ENCODE peak calls at places on chromosomes 2 and 18, in nine cellular contexts. M is CD8-positive, alpha-beta T cell; O is transverse colon; C is epithelial cell of esophagus; R is aorta; N is BE2C; P is iPS DF 6.9; X is PC-3; Z is HCT116. T is an unnamed sample.

GRCh38 chr2:162000466-162000865 is 73.5 kb downstream of the DPP4 start:
- DNase-seq in P (no peak), O (no peak), X (no peak), R (no peak), C (no peak), N (no peak), Z (no peak), M (no peak), T (no peak)

GRCh38 chr2:68663371-68664156 is 20.2 kb downstream of the PROKR1 start:
- DNase-seq in Z (no peak), N (no peak), C (no peak), R (no peak), M (no peak), O (no peak), X (no peak), P (no peak), T (no peak)

GRCh38 chr2:10245021-10245420 is 57.7 kb upstream of the HPCAL1 start:
- DNase-seq in R (peak; percentile 61), P (no peak), Z (no peak), C (no peak), X (no peak), M (peak; percentile 10), N (no peak), O (no peak), T (no peak)

GRCh38 chr2:98382086-98382485 is 35.8 kb downstream of the CNGA3 start:
- DNase-seq in X (no peak), M (no peak), O (no peak), Z (no peak), N (no peak), C (no peak), R (no peak), P (no peak), T (no peak)

GRCh38 chr18:57768557-57769326 is 34.4 kb downstream of the ATP8B1 start:
- DNase-seq in N (no peak), O (no peak), C (no peak), R (no peak), Z (no peak), P (no peak), M (no peak), X (peak; percentile 59), T (no peak)

GRCh38 chr18:48472610-48473009 is 63.4 kb upstream of the ZBTB7C start:
- DNase-seq in X (no peak), C (peak; percentile 53), P (no peak), R (no peak), O (no peak), Z (no peak), M (no peak), N (no peak), T (no peak)

GRCh38 chr2:222747526-222748160 is 76.2 kb downstream of the MOGAT1 start:
- DNase-seq in P (no peak), X (no peak), Z (no peak), M (no peak), O (no peak), N (no peak), R (no peak), C (no peak), T (no peak)

GRCh38 chr2:128563348-128563687 is 244.7 kb upstream of the HS6ST1 start:
- DNase-seq in X (no peak), P (no peak), O (peak; percentile 34), Z (no peak), R (peak; percentile 88), M (no peak), N (no peak), C (no peak), T (no peak)

GRCh38 chr18:38709122-38709521 is 1143.5 kb upstream of the CELF4 start:
- DNase-seq in R (no peak), O (no peak), M (no peak), N (no peak), P (no peak), C (peak; percentile 74), X (peak; percentile 1), Z (no peak), T (no peak)

GRCh38 chr2:11411768-11412448 is 54.1 kb downstream of the E2F6 start:
- DNase-seq in R (no peak), M (no peak), Z (no peak), X (peak; percentile 71), N (no peak), O (peak; percentile 66), C (peak; percentile 39), P (no peak), T (no peak)

GRCh38 chr18:44781890-44782289 is 101.2 kb downstream of the SETBP1 start:
- DNase-seq in C (peak; percentile 34), P (no peak), O (no peak), X (no peak), R (no peak), M (no peak), N (no peak), Z (no peak), T (no peak)

GRCh38 chr2:101151859-101152194 is 645 bp upstream of the TBC1D8 start:
- DNase-seq in C (no peak), Z (no peak), R (no peak), X (peak; percentile 24), O (peak; percentile 28), N (no peak), M (no peak), P (no peak), T (no peak)
- H3K4me3 ChIP-seq in C (peak overlapping the region; percentile 57), Z (peak overlapping the region; percentile 53), R (peak overlapping the region; percentile 61), X (peak overlapping the region; percentile 71), O (peak overlapping the region; percentile 92), N (peak overlapping the region; percentile 64), M (peak overlapping the region; percentile 17), P (peak overlapping the region; percentile 68), T (peak overlapping the region; percentile 68)

GRCh38 chr2:119435148-119435952 is 3.7 kb downstream of the TMEM37 start:
- DNase-seq in P (no peak), Z (no peak), M (no peak), R (no peak), X (no peak), O (peak; percentile 64), N (no peak), C (no peak), T (no peak)

GRCh38 chr2:119436993-119437772 is 5.5 kb downstream of the TMEM37 start:
- DNase-seq in P (no peak), N (no peak), M (no peak), X (no peak), O (no peak), C (no peak), R (peak; percentile 71), Z (no peak), T (no peak)

GRCh38 chr2:119433636-119434327 is 2.1 kb downstream of the TMEM37 start:
- DNase-seq in M (no peak), Z (no peak), C (no peak), P (no peak), O (peak; percentile 58), R (no peak), N (no peak), X (no peak), T (no peak)

GRCh38 chr2:119434664-119435063 is 3.0 kb downstream of the TMEM37 start:
- DNase-seq in Z (no peak), O (no peak), C (no peak), X (no peak), R (no peak), M (no peak), N (no peak), P (no peak), T (no peak)

DNA sequence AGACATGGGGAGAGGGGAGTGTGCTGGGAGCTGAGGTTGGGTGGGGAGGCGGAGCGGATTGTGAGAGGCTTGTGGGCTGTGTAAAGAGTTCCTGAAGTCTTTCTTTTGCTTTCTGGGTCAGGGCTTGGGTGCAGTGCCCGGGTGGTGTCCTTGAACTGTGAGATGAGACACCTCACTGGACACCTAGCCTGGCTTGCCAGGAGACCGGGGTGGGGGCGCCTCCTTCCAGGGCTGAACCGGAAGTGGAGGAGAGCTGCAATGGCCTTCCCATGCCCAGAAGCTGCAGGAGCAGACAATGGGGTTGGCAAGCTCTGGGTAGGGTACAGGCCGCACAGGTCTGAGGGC is 4.3 kb downstream of the TMEM37 start:
- DNase-seq in X (no peak), N (no peak), O (no peak), C (no peak), Z (no peak), P (no peak), R (no peak), M (no peak), T (no peak)
- H3K4me3 ChIP-seq in X (no peak overlapping the region), N (no peak overlapping the region), O (no peak overlapping the region), C (no peak overlapping the region), Z (no peak overlapping the region), P (no peak overlapping the region), R (no peak overlapping the region), M (no peak overlapping the region), T (no peak overlapping the region)

GRCh38 chr2:160408575-160409291 is 84.9 kb downstream of the RBMS1 start:
- DNase-seq in P (no peak), X (no peak), O (no peak), Z (no peak), N (peak; percentile 34), R (no peak), M (no peak), C (no peak), T (no peak)
- H3K4me3 ChIP-seq in P (peak overlapping the region; percentile 67), X (no peak overlapping the region), O (peak overlapping the region; percentile 74), Z (no peak overlapping the region), N (peak overlapping the region; percentile 56), R (peak overlapping the region; percentile 99), M (no peak overlapping the region), C (no peak overlapping the region), T (no peak overlapping the region)

GRCh38 chr2:152407204-152407721 is 72.3 kb downstream of the FMNL2 start:
- DNase-seq in O (peak; percentile 38), C (peak; percentile 67), N (peak; percentile 27), X (no peak), R (peak; percentile 79), P (no peak), Z (no peak), M (no peak), T (no peak)
- H3K4me3 ChIP-seq in O (peak overlapping the region; percentile 27), C (no peak overlapping the region), N (no peak overlapping the region), X (no peak overlapping the region), R (no peak overlapping the region), P (no peak overlapping the region), Z (no peak overlapping the region), M (no peak overlapping the region), T (no peak overlapping the region)

GRCh38 chr2:102141011-102141914 is 1.3 kb upstream of the IL1R1 start:
- DNase-seq in Z (no peak), O (no peak), P (no peak), C (no peak), M (no peak), R (no peak), X (no peak), N (no peak), T (no peak)
- H3K4me3 ChIP-seq in Z (no peak overlapping the region), O (peak overlapping the region; percentile 71), P (no peak overlapping the region), C (no peak overlapping the region), M (no peak overlapping the region), R (no peak overlapping the region), X (no peak overlapping the region), N (no peak overlapping the region), T (no peak overlapping the region)